ENCODE peak calls at places on chromosomes 11 and 22, in five cellular contexts. L, M, W, R and F are unnamed samples.

GRCh38 chr11:76661306-76661751 is 9.2 kb downstream of the LRRC32 start:
- DNase-seq in W (no peak), M (no peak), L (no peak), R (no peak), F (no peak)

GRCh38 chr22:37976547-37976946 is 7.8 kb downstream of the SOX10 start:
- DNase-seq in M (no peak), L (no peak), R (no peak), W (no peak), F (no peak)

GRCh38 chr11:20672575-20672974 is 3.2 kb downstream of the NELL1 start:
- DNase-seq in R (no peak), W (no peak), L (peak; percentile 22), M (no peak), F (no peak)

GRCh38 chr22:23268877-23269276 is 88.6 kb downstream of the BCR start:
- DNase-seq in L (no peak), R (no peak), M (no peak), W (no peak), F (no peak)

GRCh38 chr11:4370166-4370565 is 2.0 kb upstream of the OR52B4 start:
- DNase-seq in R (no peak), M (no peak), W (no peak), L (no peak), F (no peak)

GRCh38 chr11:86940122-86940777 is 14.9 kb downstream of the FZD4 start:
- DNase-seq in L (no peak), M (no peak), R (peak; percentile 89), W (no peak), F (no peak)

GRCh38 chr11:109197656-109198055 is 224.3 kb upstream of the C11orf87 start:
- DNase-seq in L (no peak), R (peak; percentile 70), M (no peak), W (no peak), F (no peak)

GRCh38 chr11:8038393-8038792 is 42.6 kb upstream of the TUB start:
- DNase-seq in L (peak; percentile 60), R (no peak), M (no peak), W (no peak), F (no peak)

GRCh38 chr11:131898872-131899400 is 528.5 kb downstream of the NTM start:
- DNase-seq in W (no peak), M (no peak), R (no peak), L (no peak), F (no peak)

GRCh38 chr11:2270322-2271076 is at the start of gene ASCL2:
- DNase-seq in R (no peak), L (no peak), M (no peak), W (no peak), F (peak; percentile 13)

GRCh38 chr22:19663286-19663815 is 51.0 kb upstream of the SEPTIN5 start:
- DNase-seq in M (no peak), W (no peak), R (peak; percentile 88), L (peak; percentile 82), F (no peak)

GRCh38 chr11:5203366-5203765 is 2.9 kb upstream of the OR51V1 start:
- DNase-seq in W (no peak), R (no peak), M (no peak), L (no peak), F (no peak)

GRCh38 chr11:97615541-97615940 is 1225.7 kb downstream of the JRKL start:
- DNase-seq in L (no peak), M (no peak), R (no peak), W (no peak), F (no peak)

GRCh38 chr22:22546490-22546889 is 12.6 kb downstream of the PRAME start:
- DNase-seq in L (no peak), W (no peak), M (no peak), R (no peak), F (no peak)

GRCh38 chr11:17954395-17955252 is 58.2 kb downstream of the SERGEF start:
- DNase-seq in W (no peak), L (peak; percentile 51), M (no peak), R (peak; percentile 56), F (no peak)

GRCh38 chr22:50044485-50045143 is 13.5 kb downstream of the TTLL8 start:
- DNase-seq in M (no peak), W (no peak), R (no peak), L (no peak), F (no peak)

GRCh38 chr11:75571625-75572024 is 9.6 kb downstream of the SERPINH1 start:
- DNase-seq in L (no peak), W (no peak), R (no peak), M (no peak), F (no peak)

GRCh38 chr22:49448546-49448945 is 379.1 kb downstream of the BRD1 start:
- DNase-seq in W (no peak), R (no peak), L (no peak), M (no peak), F (no peak)

GRCh38 chr11:100625041-100625440 is 62.0 kb upstream of the ARHGAP42 start:
- DNase-seq in L (no peak), M (no peak), W (no peak), R (peak; percentile 48), F (no peak)

GRCh38 chr22:37377927-37378326 is 49.4 kb downstream of the ELFN2 start:
- DNase-seq in R (no peak), L (no peak), W (no peak), M (no peak), F (no peak)

GRCh38 chr11:77064648-77065217 is 2.0 kb upstream of the CAPN5 start:
- DNase-seq in L (no peak), W (no peak), M (no peak), R (no peak), F (no peak)

GRCh38 chr22:27329966-27330645 is 471.4 kb downstream of the MN1 start:
- DNase-seq in W (no peak), M (no peak), R (no peak), L (no peak), F (no peak)

GRCh38 chr11:74019860-74020259 is 11.0 kb upstream of the UCP3 start:
- DNase-seq in L (no peak), R (peak; percentile 71), M (peak; percentile 16), W (no peak), F (no peak)

GRCh38 chr11:105321696-105322095 is 182.1 kb upstream of the CARD18 start:
- DNase-seq in L (no peak), R (no peak), M (no peak), W (no peak), F (no peak)